ENCODE peak calls at places on chromosomes 2 and 18, in eight cellular contexts. One of them, this sample, is unnamed.

GRCh38 chr2:44392338-44392943 is 30.7 kb downstream of the CAMKMT start:
- DNase-seq in astrocyte of the spinal cord: peak; percentile 32
- DNase-seq in naive thymus-derived CD4-positive, alpha-beta T cell: peak; percentile 23
- DNase-seq in fibroblast of pulmonary artery: peak; percentile 56
- DNase-seq in lung: peak; percentile 44
- DNase-seq in psoas muscle: no peak
- DNase-seq in WTC11: peak; percentile 41
- DNase-seq in NCI-H2081 treated with DMSO at 0.1 percent for 48 hours: peak; percentile 17
- DNase-seq in this sample: peak; percentile 20

GRCh38 chr2:240929364-240930095 is 23.4 kb downstream of the CROCC2 start:
- DNase-seq in astrocyte of the spinal cord: no peak
- DNase-seq in naive thymus-derived CD4-positive, alpha-beta T cell: no peak
- DNase-seq in fibroblast of pulmonary artery: no peak
- DNase-seq in lung: no peak
- DNase-seq in psoas muscle: peak; percentile 16
- DNase-seq in WTC11: peak; percentile 6
- DNase-seq in NCI-H2081 treated with DMSO at 0.1 percent for 48 hours: no peak
- DNase-seq in this sample: no peak

GRCh38 chr2:49935456-49935855 is 781.1 kb upstream of the FSHR start:
- DNase-seq in astrocyte of the spinal cord: no peak
- DNase-seq in naive thymus-derived CD4-positive, alpha-beta T cell: no peak
- DNase-seq in fibroblast of pulmonary artery: no peak
- DNase-seq in lung: no peak
- DNase-seq in psoas muscle: no peak
- DNase-seq in WTC11: no peak
- DNase-seq in NCI-H2081 treated with DMSO at 0.1 percent for 48 hours: no peak
- DNase-seq in this sample: no peak

GRCh38 chr2:28119631-28120030 is 229.1 kb downstream of the BABAM2 start:
- DNase-seq in astrocyte of the spinal cord: no peak
- DNase-seq in naive thymus-derived CD4-positive, alpha-beta T cell: no peak
- DNase-seq in fibroblast of pulmonary artery: no peak
- DNase-seq in lung: no peak
- DNase-seq in psoas muscle: no peak
- DNase-seq in WTC11: no peak
- DNase-seq in NCI-H2081 treated with DMSO at 0.1 percent for 48 hours: no peak
- DNase-seq in this sample: no peak

GRCh38 chr2:107717666-107718065 is 109.0 kb upstream of the RGPD4 start:
- DNase-seq in astrocyte of the spinal cord: no peak
- DNase-seq in naive thymus-derived CD4-positive, alpha-beta T cell: no peak
- DNase-seq in fibroblast of pulmonary artery: no peak
- DNase-seq in lung: no peak
- DNase-seq in psoas muscle: no peak
- DNase-seq in WTC11: peak; percentile 13
- DNase-seq in NCI-H2081 treated with DMSO at 0.1 percent for 48 hours: no peak
- DNase-seq in this sample: no peak

GRCh38 chr2:226671177-226671676 is 128.4 kb downstream of the IRS1 start:
- DNase-seq in astrocyte of the spinal cord: no peak
- DNase-seq in naive thymus-derived CD4-positive, alpha-beta T cell: no peak
- DNase-seq in fibroblast of pulmonary artery: no peak
- DNase-seq in lung: no peak
- DNase-seq in psoas muscle: no peak
- DNase-seq in WTC11: no peak
- DNase-seq in NCI-H2081 treated with DMSO at 0.1 percent for 48 hours: no peak
- DNase-seq in this sample: no peak

GRCh38 chr2:218516614-218517013 is 51.5 kb downstream of the USP37 start:
- DNase-seq in astrocyte of the spinal cord: no peak
- DNase-seq in naive thymus-derived CD4-positive, alpha-beta T cell: peak; percentile 31
- DNase-seq in fibroblast of pulmonary artery: peak; percentile 24
- DNase-seq in lung: no peak
- DNase-seq in psoas muscle: no peak
- DNase-seq in WTC11: no peak
- DNase-seq in NCI-H2081 treated with DMSO at 0.1 percent for 48 hours: no peak
- DNase-seq in this sample: peak; percentile 30

GRCh38 chr18:2655954-2656236 is 369 bp downstream of the SMCHD1 start:
- DNase-seq in astrocyte of the spinal cord: no peak
- DNase-seq in naive thymus-derived CD4-positive, alpha-beta T cell: no peak
- DNase-seq in fibroblast of pulmonary artery: no peak
- DNase-seq in lung: no peak
- DNase-seq in psoas muscle: peak; percentile 77
- DNase-seq in WTC11: no peak
- DNase-seq in NCI-H2081 treated with DMSO at 0.1 percent for 48 hours: no peak
- DNase-seq in this sample: no peak